ENCODE peak calls at places on chromosomes 12 and 14, in five cellular contexts. A is posterior vena cava; P is CD8-positive, alpha-beta T cell; M is fibroblast of the aortic adventitia; Y is CD8-positive, alpha-beta memory T cell. N is an unnamed sample.

GRCh38 chr14:50607181-50607580 is 47.2 kb downstream of the ATL1 start:
- DNase-seq in A (no peak), P (no peak), M (peak; percentile 73), Y (no peak), N (no peak)

GRCh38 chr14:22973217-22974032 is 8.9 kb downstream of the AJUBA start:
- DNase-seq in P (peak; percentile 60), Y (peak; percentile 53), M (peak; percentile 79), A (peak; percentile 79), N (no peak)

GRCh38 chr12:112557954-112558630 is 139.3 kb downstream of the PTPN11 start:
- DNase-seq in Y (no peak), A (no peak), M (no peak), P (no peak), N (no peak)

GRCh38 chr14:54106802-54107377 is 150.3 kb upstream of the BMP4 start:
- DNase-seq in M (peak; percentile 81), P (no peak), A (no peak), Y (no peak), N (no peak)

GRCh38 chr12:53561590-53561953 is 54.3 kb upstream of the NPFF start:
- DNase-seq in Y (no peak), M (peak; percentile 82), A (no peak), P (no peak), N (no peak)

GRCh38 chr12:53259891-53260290 is 8.2 kb upstream of the ESPL1 start:
- DNase-seq in A (no peak), P (no peak), Y (no peak), M (no peak), N (no peak)

GRCh38 chr12:1047898-1048660 is 57.1 kb downstream of the ERC1 start:
- DNase-seq in P (no peak), A (no peak), Y (no peak), M (peak; percentile 10), N (no peak)

GRCh38 chr12:27545666-27546065 is 21.7 kb downstream of the PPFIBP1 start:
- DNase-seq in M (no peak), Y (no peak), P (no peak), A (no peak), N (no peak)

GRCh38 chr14:72559227-72559626 is 334.7 kb downstream of the DPF3 start:
- DNase-seq in Y (no peak), M (no peak), P (no peak), A (no peak), N (no peak)

GRCh38 chr14:99961826-99962518 is 103.2 kb upstream of the EVL start:
- DNase-seq in M (no peak), A (no peak), P (no peak), Y (no peak), N (no peak)

GRCh38 chr14:73457935-73458218 is 469 bp downstream of the NUMB start:
- DNase-seq in A (peak; percentile 85), P (no peak), M (no peak), Y (no peak), N (no peak)

GRCh38 chr14:63701614-63702291 is 26.1 kb downstream of the SGPP1 start:
- DNase-seq in M (no peak), A (no peak), Y (no peak), P (no peak), N (no peak)

GRCh38 chr12:25368542-25368941 is 117.8 kb upstream of the KRAS start:
- DNase-seq in M (no peak), P (no peak), Y (no peak), A (no peak), N (no peak)

GRCh38 chr12:12441891-12442461 is 85.1 kb downstream of the BORCS5 start:
- DNase-seq in Y (peak; percentile 84), A (no peak), P (peak; percentile 74), M (peak; percentile 59), N (no peak)

GRCh38 chr12:117649796-117650195 is 288.4 kb upstream of the NOS1 start:
- DNase-seq in P (no peak), Y (no peak), A (no peak), M (no peak), N (peak; percentile 5)

GRCh38 chr12:21129352-21129751 is 1.6 kb upstream of the SLCO1B1 start:
- DNase-seq in Y (no peak), P (no peak), A (no peak), M (no peak), N (no peak)

GRCh38 chr12:42124764-42125371 is 19.8 kb downstream of the GXYLT1 start:
- DNase-seq in P (no peak), M (no peak), A (no peak), Y (no peak), N (no peak)

GRCh38 chr14:52325126-52325525 is 11.0 kb downstream of the PTGER2 start:
- DNase-seq in Y (peak; percentile 55), M (no peak), A (no peak), P (no peak), N (peak; percentile 67)

GRCh38 chr14:59869381-59870255 is 958 bp downstream of the RTN1 start:
- DNase-seq in Y (no peak), M (no peak), P (no peak), A (no peak), N (no peak)

GRCh38 chr12:89082354-89082753 is 269.9 kb downstream of the DUSP6 start:
- DNase-seq in M (no peak), Y (no peak), A (no peak), P (no peak), N (no peak)

GRCh38 chr14:100383727-100384158 is 60.6 kb downstream of the SLC25A47 start:
- DNase-seq in A (peak; percentile 87), P (peak; percentile 79), Y (peak; percentile 78), M (peak; percentile 53), N (peak; percentile 50)

GRCh38 chr12:79063258-79063657 is 198.7 kb downstream of the SYT1 start:
- DNase-seq in P (no peak), Y (no peak), A (no peak), M (peak; percentile 22), N (no peak)

N was measured in B cell.